ENCODE peak calls at places on chromosome 19, in seven cellular contexts. Z is MM.1S; U is pancreas; L is ovary; I is stomach; P is heart right ventricle; W is CD4-positive, alpha-beta memory T cell. Q is an unnamed sample. For H3K4me1 and H3K36me3, the result is how much of the 10 kb centered on the place peaks cover.

GRCh38 chr19:47520839-47521238 is 6.0 kb upstream of the NAPA start:
- DNase-seq in Z (no peak), U (no peak), L (no peak), I (no peak), P (no peak), W (no peak), Q (no peak)

GRCh38 chr19:34838753-34839431 is 65.9 kb upstream of the ZNF599 start:
- DNase-seq in Z (no peak), U (no peak), L (no peak), I (peak), P (no peak), W (no peak), Q (no peak)

GRCh38 chr19:964116-964520 is 20.0 kb upstream of the WDR18 start:
- DNase-seq in Z (no peak), U (no peak), L (no peak), I (no peak), P (no peak), W (no peak), Q (no peak)

GRCh38 chr19:17103177-17103576 is 27.6 kb downstream of the MYO9B start:
- DNase-seq in Z (no peak), U (no peak), L (no peak), I (peak), P (no peak), W (no peak), Q (peak)

GRCh38 chr19:19645233-19645870 is 1.9 kb upstream of the GMIP start:
- DNase-seq in Z (no peak), U (no peak), L (no peak), I (no peak), P (no peak), W (no peak), Q (no peak)

GRCh38 chr19:45448887-45449299 is 18.9 kb upstream of the FOSB start:
- DNase-seq in Z (no peak), U (no peak), L (no peak), I (no peak), P (no peak), W (peak), Q (no peak)

GRCh38 chr19:46616631-46617322 is 8.1 kb downstream of the PTGIR start:
- DNase-seq in Z (no peak), U (peak), L (peak), I (peak), P (no peak), W (peak), Q (peak)

GRCh38 chr19:38395381-38396127 is 7.1 kb downstream of the SPRED3 start:
- DNase-seq in Z (no peak), U (no peak), L (no peak), I (no peak), P (no peak), W (no peak), Q (no peak)

GRCh38 chr19:4456566-4456842 is 1.1 kb downstream of the UBXN6 start:
- DNase-seq in Z (no peak), U (no peak), L (no peak), I (no peak), P (no peak), W (no peak), Q (peak)

GRCh38 chr19:45450042-45450380 is 17.8 kb upstream of the FOSB start:
- DNase-seq in Z (no peak), U (no peak), L (no peak), I (no peak), P (no peak), W (peak), Q (peak)

GRCh38 chr19:46373573-46374359 is 26.9 kb downstream of the PPP5C start:
- DNase-seq in Z (no peak), U (peak), L (peak), I (peak), P (peak), W (no peak), Q (no peak)

GRCh38 chr19:34639491-34640085 is 37.4 kb downstream of the SCGB2B2 start:
- DNase-seq in Z (peak), U (no peak), L (no peak), I (peak), P (peak), W (peak), Q (peak)

GRCh38 chr19:38736413-38737280 is 7.6 kb downstream of the CAPN12 start:
- DNase-seq in Z (no peak), U (peak), L (peak), I (peak), P (peak), W (peak), Q (peak)

GRCh38 chr19:4052993-4053422 is 13.7 kb downstream of the ZBTB7A start:
- DNase-seq in Z (no peak), U (no peak), L (no peak), I (no peak), P (no peak), W (peak), Q (no peak)

GRCh38 chr19:50658438-50659317 is 9.4 kb downstream of the C19orf81 start:
- DNase-seq in Z (no peak), U (peak), L (peak), I (peak), P (peak), W (no peak), Q (no peak)

GRCh38 chr19:20351244-20351643 is 184.2 kb downstream of the ZNF486 start:
- DNase-seq in Z (no peak), U (no peak), L (no peak), I (no peak), P (no peak), W (no peak), Q (no peak)

GRCh38 chr19:6056801-6057650 is 53.3 kb downstream of the RFX2 start:
- DNase-seq in Z (no peak), U (no peak), L (peak), I (peak), P (peak), W (peak), Q (no peak)

GRCh38 chr19:45406165-45406956 is at the start of gene POLR1G:
- DNase-seq in Z (peak), U (peak), L (peak), I (peak), P (peak), W (peak), Q (peak)

GRCh38 chr19:35095667-35096368 is 19.8 kb upstream of the FXYD3 start:
- DNase-seq in Z (no peak), U (no peak), L (no peak), I (no peak), P (no peak), W (no peak), Q (no peak)

GRCh38 chr19:14406645-14407331 is 12.4 kb downstream of the DDX39A start:
- DNase-seq in Z (no peak), U (no peak), L (peak), I (no peak), P (no peak), W (peak), Q (no peak)

GRCh38 chr19:54517483-54517882 is 14.9 kb downstream of the LAIR2 start:
- DNase-seq in Z (peak), U (peak), L (peak), I (peak), P (peak), W (no peak), Q (peak)

DNA sequence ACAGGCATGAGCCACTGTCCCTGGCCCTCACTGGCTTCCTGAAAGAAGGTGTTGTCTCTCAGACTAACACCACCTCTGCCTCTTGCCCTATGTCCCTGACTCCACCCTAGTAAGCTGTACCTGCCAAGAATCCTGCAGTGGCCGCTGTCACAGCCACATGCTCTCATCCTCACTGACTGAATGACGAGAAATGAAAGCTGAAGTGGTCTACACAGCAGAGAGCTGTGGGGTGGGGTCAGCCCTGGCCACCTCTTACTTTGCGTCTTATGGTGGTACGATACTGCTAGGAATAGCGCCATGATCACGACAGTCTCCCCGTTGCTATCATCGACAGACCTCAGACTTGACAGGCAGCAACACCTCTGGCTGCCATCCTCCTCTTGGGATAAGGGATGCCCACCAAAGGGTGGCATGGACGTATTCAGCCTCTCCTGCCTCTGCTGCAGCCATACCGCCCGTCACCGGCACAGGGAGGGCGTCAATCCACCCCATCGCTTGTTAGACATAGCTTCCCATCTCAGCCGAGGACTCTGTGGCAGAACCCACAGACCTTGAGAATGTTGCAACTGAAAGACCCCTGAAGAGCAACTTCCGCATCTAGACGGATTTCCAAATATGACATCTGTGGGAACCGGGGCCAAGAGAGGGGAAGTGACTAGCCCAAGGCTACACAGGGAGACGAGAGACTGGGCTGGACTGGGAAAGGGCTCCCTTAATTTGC is 809 bp downstream of the MYO1F start:
- DNase-seq in Z (no peak), U (no peak), L (no peak), I (no peak), P (no peak), W (no peak), Q (no peak)
- H3K4me1 ChIP-seq in Z (under half), U (under half), L (under half), I (under half), P (under half), W (half or more), Q (under half)

DNA sequence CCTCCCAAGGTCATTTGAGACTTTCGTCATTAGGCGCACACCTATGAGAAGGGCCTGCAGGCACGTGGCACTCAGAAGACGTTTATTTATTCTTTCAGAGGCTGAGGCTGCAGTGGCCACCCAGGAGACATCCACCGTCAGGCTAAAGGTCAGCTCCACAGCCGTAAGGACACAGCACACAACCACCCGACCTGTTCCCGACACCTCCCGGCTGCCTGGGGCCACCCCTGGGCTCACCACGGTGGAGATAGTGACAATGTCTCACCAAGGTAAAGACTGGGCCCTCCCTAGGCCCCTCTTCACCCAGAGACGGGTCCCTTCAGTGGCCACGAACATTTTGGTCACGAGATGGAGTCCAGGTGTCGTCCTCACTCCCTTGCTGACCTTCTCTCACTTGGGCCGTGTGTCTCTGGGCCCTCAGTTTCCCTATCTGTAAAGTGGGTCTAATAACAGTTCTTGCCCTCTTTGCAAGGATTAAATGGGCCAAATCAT is 32.5 kb downstream of the SPC24 start:
- DNase-seq in Z (no peak), U (no peak), L (peak), I (no peak), P (no peak), W (no peak), Q (no peak)
- H3K36me3 ChIP-seq in Z (under half), U (under half), L (under half), I (half or more), P (half or more), W (under half), Q (under half)

DNA sequence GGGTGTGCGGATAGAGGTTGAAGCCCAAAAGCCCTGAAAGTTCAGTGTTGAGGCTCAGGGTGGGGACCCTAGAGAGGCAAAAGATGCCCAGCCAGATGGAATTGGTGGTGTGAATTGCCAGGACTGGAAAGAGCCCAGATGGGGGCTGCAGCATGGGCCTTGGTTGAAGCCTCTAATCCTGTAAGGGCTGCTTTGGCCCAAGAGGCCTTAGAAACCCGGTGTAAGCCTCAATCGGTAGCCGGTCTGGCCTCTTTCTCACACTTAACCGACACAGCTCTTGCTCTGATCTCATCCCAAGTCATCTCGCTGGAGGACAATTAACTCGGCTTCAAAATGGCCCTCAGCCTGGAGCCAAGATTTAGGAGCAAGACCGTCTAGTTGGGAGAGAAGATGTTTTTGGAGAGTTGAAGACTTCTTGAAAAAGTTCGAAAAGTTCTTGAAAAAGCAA is 2.0 kb downstream of the TPM4 start:
- DNase-seq in Z (peak), U (peak), L (peak), I (no peak), P (peak), W (peak), Q (peak)
- H3K4me1 ChIP-seq in Z (under half), U (under half), L (under half), I (half or more), P (under half), W (half or more), Q (under half)

DNA sequence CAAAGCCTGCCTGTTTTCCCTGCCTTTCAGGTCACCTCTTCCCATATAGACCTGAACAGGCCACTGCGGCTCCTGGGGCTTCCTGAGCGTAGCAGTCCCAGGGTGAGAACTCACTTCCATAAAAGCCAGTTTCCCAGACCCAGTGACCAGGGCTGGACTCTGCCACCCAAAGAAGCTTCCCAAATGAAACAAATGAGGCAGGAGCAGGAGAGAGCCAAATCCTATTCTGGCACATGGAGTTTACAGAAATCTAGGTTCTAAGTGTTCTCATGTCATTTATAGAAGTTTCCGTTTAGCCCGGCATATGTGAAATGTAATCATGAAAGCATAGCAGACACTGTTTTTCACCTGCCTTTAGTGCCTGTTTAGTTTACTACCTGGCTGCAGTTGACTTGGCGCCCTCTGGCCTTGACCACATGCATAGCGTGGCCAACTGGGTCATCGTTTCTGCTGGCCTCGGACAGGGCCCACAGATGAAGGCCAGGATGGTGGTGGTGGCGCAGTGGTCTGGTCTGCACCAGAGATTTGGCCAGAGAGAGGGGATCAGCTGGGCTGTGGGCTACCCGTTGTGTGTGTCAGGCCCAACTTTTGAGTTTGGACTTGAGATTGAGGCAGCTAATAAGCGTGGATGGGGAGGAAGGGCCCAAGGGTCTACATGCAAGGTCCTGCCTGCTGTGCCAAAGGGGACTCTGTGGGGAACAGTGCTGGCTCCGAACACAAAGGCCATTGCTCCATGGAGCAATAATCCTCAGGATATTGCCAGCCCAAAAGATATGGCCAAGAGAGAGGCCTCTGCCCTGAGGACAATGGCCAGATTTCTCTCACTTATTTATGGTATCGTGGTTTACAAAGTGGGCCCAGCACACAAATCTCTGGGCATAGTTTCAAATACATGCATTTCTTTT is 43.3 kb downstream of the NFIX start:
- DNase-seq in Z (no peak), U (no peak), L (no peak), I (no peak), P (no peak), W (no peak), Q (no peak)
- H3K36me3 ChIP-seq in Z (under half), U (under half), L (under half), I (under half), P (under half), W (under half), Q (under half)

DNA sequence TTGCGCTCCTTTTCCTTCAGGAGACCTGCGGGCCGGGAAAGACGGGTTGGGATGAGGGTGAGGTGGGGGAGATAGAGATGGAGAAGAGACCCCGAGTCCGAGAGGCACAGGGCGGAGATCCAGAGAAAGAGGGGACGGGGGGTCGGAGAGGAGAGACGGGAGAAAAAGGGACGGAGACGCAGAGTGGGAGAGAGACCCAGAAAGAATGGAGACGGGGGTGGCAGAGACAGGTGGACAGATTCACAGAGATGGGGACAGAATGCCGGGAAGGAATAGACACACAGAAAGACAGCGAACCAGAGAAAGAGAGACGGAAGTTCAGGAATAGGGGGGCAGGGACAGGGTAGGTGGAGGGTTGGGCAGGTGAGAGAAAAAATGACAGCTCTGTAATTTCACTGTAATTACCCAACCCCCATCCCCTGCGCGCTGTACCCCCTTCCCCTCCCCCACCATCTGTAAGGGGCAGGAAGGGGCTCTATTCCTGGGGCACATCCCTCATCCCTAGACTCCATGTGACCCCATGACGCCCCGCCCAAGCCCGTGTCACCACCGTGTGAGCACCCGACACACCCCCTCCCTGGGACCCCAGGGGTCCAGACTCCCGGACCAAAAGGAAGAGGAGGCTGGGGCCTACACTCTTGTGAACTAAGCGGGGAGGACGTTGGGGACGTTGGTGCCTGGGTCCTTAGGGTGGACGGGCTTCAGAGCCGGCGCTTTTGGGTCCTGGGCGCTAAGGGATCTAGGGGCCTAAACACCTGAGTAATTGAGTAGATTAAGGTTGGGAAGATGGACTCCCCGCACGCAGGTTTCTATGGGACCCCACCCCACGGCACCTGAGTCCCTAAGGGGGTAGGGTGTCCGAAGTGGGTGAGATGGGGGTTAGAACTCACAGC is 967 bp downstream of the DBP start:
- DNase-seq in Z (no peak), U (peak), L (peak), I (no peak), P (peak), W (peak), Q (peak)
- H3K4me1 ChIP-seq in Z (under half), U (under half), L (under half), I (half or more), P (half or more), W (under half), Q (under half)

GRCh38 chr19:2759965-2760364 is 20.1 kb upstream of the SLC39A3 start:
- DNase-seq in Z (no peak), U (no peak), L (no peak), I (no peak), P (no peak), W (no peak), Q (no peak)
- H3K36me3 ChIP-seq in Z (under half), U (under half), L (under half), I (half or more), P (half or more), W (under half), Q (under half)